ENCODE peak calls at places on chromosomes 5 and 9, in five cellular contexts. T is A549, V is transverse colon, W is heart left ventricle, S is ovary. Q is an unnamed sample.

GRCh38 chr5:73985145-73985544 is 359.1 kb downstream of the ARHGEF28 start:
- DNase-seq in W (no peak), V (no peak), T (peak; percentile 31), S (no peak), Q (peak; percentile 39)

GRCh38 chr9:136910901-136911245 is 24.6 kb downstream of the TRAF2 start:
- DNase-seq in S (no peak), W (no peak), V (no peak), T (no peak), Q (no peak)

GRCh38 chr5:155004138-155004744 is 9.3 kb upstream of the KIF4B start:
- DNase-seq in T (peak; percentile 45), S (no peak), V (peak; percentile 10), W (no peak), Q (no peak)

GRCh38 chr5:138789771-138790242 is 36.6 kb downstream of the CTNNA1 start:
- DNase-seq in S (no peak), W (no peak), T (peak; percentile 48), V (no peak), Q (no peak)

GRCh38 chr5:172550996-172551395 is 90.1 kb upstream of the NEURL1B start:
- DNase-seq in V (no peak), W (no peak), T (no peak), S (no peak), Q (no peak)

GRCh38 chr9:134625361-134626140 is 16.1 kb upstream of the COL5A1 start:
- DNase-seq in T (no peak), W (no peak), S (peak; percentile 1), V (no peak), Q (no peak)

GRCh38 chr5:62969409-62970120 is 390.9 kb downstream of the LRRC70 start:
- DNase-seq in T (no peak), W (no peak), S (no peak), V (no peak), Q (no peak)

GRCh38 chr5:42858031-42858643 is 46.4 kb upstream of the SELENOP start:
- DNase-seq in V (no peak), T (no peak), W (no peak), S (no peak), Q (no peak)

GRCh38 chr9:129027224-129027684 is 877 bp downstream of the SH3GLB2 start:
- DNase-seq in S (no peak), W (no peak), T (no peak), V (no peak), Q (no peak)

GRCh38 chr5:154793599-154794524 is 38.7 kb downstream of the LARP1 start:
- DNase-seq in S (peak; percentile 39), T (no peak), W (no peak), V (no peak), Q (no peak)

GRCh38 chr5:997001-997474 is 11.6 kb upstream of the NKD2 start:
- DNase-seq in V (peak; percentile 25), S (no peak), T (peak; percentile 46), W (peak; percentile 33), Q (no peak)

GRCh38 chr5:126384985-126385384 is 38.2 kb upstream of the GRAMD2B start:
- DNase-seq in T (no peak), S (no peak), W (no peak), V (no peak), Q (no peak)

GRCh38 chr5:107604990-107605389 is 65.7 kb downstream of the EFNA5 start:
- DNase-seq in S (no peak), T (no peak), W (no peak), V (no peak), Q (no peak)

GRCh38 chr5:96875805-96876291 is 452 bp upstream of the ERAP2 start:
- DNase-seq in W (no peak), V (no peak), T (no peak), S (no peak), Q (peak; percentile 90)

GRCh38 chr5:169424956-169425318 is 124.0 kb upstream of the SLIT3 start:
- DNase-seq in V (no peak), T (no peak), W (no peak), S (no peak), Q (no peak)

GRCh38 chr9:108377881-108378280 is 477.9 kb downstream of the ACTL7B start:
- DNase-seq in W (no peak), T (no peak), S (no peak), V (no peak), Q (no peak)

GRCh38 chr9:107020040-107020530 is 157.1 kb downstream of the ZNF462 start:
- DNase-seq in S (no peak), T (no peak), V (no peak), W (no peak), Q (peak; percentile 88)

GRCh38 chr5:1011226-1011631 is 2.6 kb downstream of the NKD2 start:
- DNase-seq in W (peak; percentile 19), T (peak; percentile 53), S (no peak), V (peak; percentile 36), Q (no peak)

GRCh38 chr5:139425497-139425896 is 13.8 kb downstream of the DNAJC18 start:
- DNase-seq in V (no peak), W (no peak), T (no peak), S (no peak), Q (no peak)

GRCh38 chr9:105243015-105243686 is 1.3 kb upstream of the SLC44A1 start:
- DNase-seq in S (no peak), W (no peak), T (no peak), V (no peak), Q (no peak)

GRCh38 chr5:1946122-1946677 is 63.5 kb upstream of the IRX4 start:
- DNase-seq in V (no peak), W (peak; percentile 42), T (no peak), S (no peak), Q (no peak)

GRCh38 chr9:7622481-7622880 is 177.1 kb downstream of the DMAC1 start:
- DNase-seq in T (no peak), V (no peak), W (no peak), S (no peak), Q (no peak)

GRCh38 chr9:124290743-124291554 is 33.2 kb downstream of the NEK6 start:
- DNase-seq in V (no peak), W (no peak), S (no peak), T (no peak), Q (no peak)

GRCh38 chr9:124291801-124292396 is 34.1 kb downstream of the NEK6 start:
- DNase-seq in W (peak; percentile 67), S (no peak), V (peak; percentile 51), T (no peak), Q (no peak)

GRCh38 chr9:124293712-124294504 is 36.2 kb downstream of the NEK6 start:
- DNase-seq in S (no peak), T (no peak), V (no peak), W (no peak), Q (no peak)

GRCh38 chr9:124295097-124295794 is 37.5 kb downstream of the NEK6 start:
- DNase-seq in T (no peak), S (no peak), W (no peak), V (peak; percentile 33), Q (no peak)

GRCh38 chr9:124292696-124293593 is 35.2 kb downstream of the NEK6 start:
- DNase-seq in T (no peak), S (no peak), W (no peak), V (no peak), Q (no peak)
- H3K4me1 ChIP-seq in T (peaks cover 74% of the 10 kb centered on the region), S (peaks cover 19% of the 10 kb centered on the region), W (peaks cover 72% of the 10 kb centered on the region), V (peaks cover 79% of the 10 kb centered on the region), Q (peaks cover 95% of the 10 kb centered on the region)

GRCh38 chr9:75667155-75667554 is 223.3 kb upstream of the PCSK5 start:
- DNase-seq in T (no peak), S (no peak), W (no peak), V (no peak), Q (no peak)

DNA sequence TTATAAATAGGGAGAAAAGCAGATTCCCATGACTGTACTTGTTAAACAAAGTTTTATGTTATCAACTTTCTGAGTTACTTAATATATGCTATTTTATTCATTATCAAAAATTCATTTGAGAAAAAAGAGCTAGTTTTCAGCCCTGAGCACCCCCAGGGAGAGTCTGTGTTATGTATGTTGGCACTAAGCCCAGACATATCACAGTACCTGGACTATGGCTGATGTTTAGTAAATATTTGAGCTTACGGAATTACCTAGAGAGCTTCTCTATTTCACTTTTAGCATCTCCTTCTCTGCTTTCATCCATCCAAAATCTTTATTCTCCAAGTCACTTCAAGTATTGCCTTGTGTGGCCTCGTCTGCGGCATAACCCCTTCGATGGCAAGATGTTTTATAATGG is 225.9 kb upstream of the PCSK5 start:
- DNase-seq in W (no peak), S (no peak), T (no peak), V (no peak), Q (no peak)
- TF ChIP-seq CTCF in W (no peak), S (no peak), T (no peak), V (no peak), Q (no peak)

GRCh38 chr9:87497604-87498045 is at the start of gene DAPK1:
- DNase-seq in W (peak; percentile 50), S (peak; percentile 64), T (peak; percentile 79), V (peak; percentile 72), Q (no peak)
- TF ChIP-seq POLR2A in W (no peak), S (peak; percentile 40), T (peak; percentile 37), V (no peak), Q (peak; percentile 19)

GRCh38 chr9:70408393-70409040 is 5.9 kb downstream of the KLF9 start:
- DNase-seq in T (no peak), V (no peak), S (no peak), W (no peak), Q (no peak)
- H3K4me1 ChIP-seq in T (no peaks in the 10 kb centered on the region), V (peaks cover 72% of the 10 kb centered on the region), S (peaks cover 32% of the 10 kb centered on the region), W (peaks cover 68% of the 10 kb centered on the region), Q (peaks cover 62% of the 10 kb centered on the region)

GRCh38 chr9:33264473-33265177 is at the start of the genes BAG1 and CHMP5:
- DNase-seq in T (peak; percentile 99), S (peak; percentile 100), W (peak; percentile 100), V (peak; percentile 100), Q (peak; percentile 100)
- TF ChIP-seq CTCF in T (no peak), S (no peak), W (peak; percentile 43), V (peak; percentile 34), Q (peak; percentile 29)

GRCh38 chr9:93096131-93096802 is at the start of gene CARD19:
- DNase-seq in W (peak; percentile 66), S (peak; percentile 69), V (peak; percentile 78), T (peak; percentile 42), Q (no peak)
- TF ChIP-seq POLR2A in W (peak; percentile 99), S (peak; percentile 97), V (peak; percentile 87), T (peak; percentile 60), Q (peak; percentile 97)

GRCh38 chr5:135349441-135349840 is 49.6 kb downstream of the MACROH2A1 start:
- DNase-seq in V (no peak), W (no peak), T (no peak), S (no peak), Q (no peak)

GRCh38 chr5:135350536-135350935 is 48.5 kb downstream of the MACROH2A1 start:
- DNase-seq in T (no peak), V (no peak), S (no peak), W (no peak), Q (no peak)

GRCh38 chr5:135348920-135349319 is 50.1 kb downstream of the MACROH2A1 start:
- DNase-seq in T (no peak), V (no peak), W (no peak), S (no peak), Q (no peak)

GRCh38 chr5:135345945-135346731 is 52.9 kb downstream of the MACROH2A1 start:
- DNase-seq in S (no peak), T (no peak), W (no peak), V (peak; percentile 82), Q (no peak)

GRCh38 chr5:135349886-135350285 is 49.1 kb downstream of the MACROH2A1 start:
- DNase-seq in W (no peak), S (no peak), V (no peak), T (no peak), Q (no peak)
- H3K4me1 ChIP-seq in W (peaks cover 15% of the 10 kb centered on the region), S (peaks cover 2% of the 10 kb centered on the region), V (peaks cover 31% of the 10 kb centered on the region), T (no peaks in the 10 kb centered on the region), Q (peaks cover 22% of the 10 kb centered on the region)